ENCODE peak calls at places on chromosomes 2 and 18, in six cellular contexts. D is stimulated activated CD4-positive, alpha-beta T cell treated with anti-CD3 and anti-CD28 coated beads, Interleukin-1b, Interleukin-23, amount 100 ng/mL, for 48 hours; T is mucosa of descending colon; H is GM04504; J is AG04449; W is nucleus accumbens. P is an unnamed sample.

GRCh38 chr2:237045449-237045848 is 40.2 kb upstream of the COPS8 start:
- DNase-seq in D (no peak), T (no peak), H (peak), J (no peak), W (no peak), P (no peak)

GRCh38 chr18:62523631-62524442 is 1.0 kb downstream of the ZCCHC2 start:
- DNase-seq in D (peak), T (peak), H (no peak), J (no peak), W (no peak), P (peak)

GRCh38 chr2:100309973-100310719 is 12.2 kb downstream of the LONRF2 start:
- DNase-seq in D (no peak), T (no peak), H (no peak), J (no peak), W (no peak), P (no peak)

GRCh38 chr18:11927497-11927896 is 19.4 kb upstream of the MPPE1 start:
- DNase-seq in D (no peak), T (no peak), H (no peak), J (no peak), W (no peak), P (no peak)

GRCh38 chr2:114507744-114508143 is 65.3 kb downstream of the DPP10 start:
- DNase-seq in D (no peak), T (no peak), H (no peak), J (no peak), W (no peak), P (no peak)

GRCh38 chr18:60372598-60372997 is at the start of gene MC4R:
- DNase-seq in D (no peak), T (no peak), H (peak), J (peak), W (peak), P (peak)

GRCh38 chr2:236745420-236746210 is 176.0 kb downstream of the ACKR3 start:
- DNase-seq in D (no peak), T (no peak), H (peak), J (peak), W (no peak), P (no peak)

GRCh38 chr2:218622606-218623238 is 15.0 kb downstream of the PLCD4 start:
- DNase-seq in D (no peak), T (no peak), H (peak), J (no peak), W (no peak), P (no peak)

GRCh38 chr18:55385770-55386169 is 202.2 kb downstream of the TCF4 start:
- DNase-seq in D (no peak), T (no peak), H (no peak), J (no peak), W (no peak), P (no peak)

GRCh38 chr18:10685484-10685883 is 159.7 kb downstream of the NAPG start:
- DNase-seq in D (no peak), T (no peak), H (no peak), J (no peak), W (no peak), P (no peak)

GRCh38 chr18:5415665-5416064 is 120.1 kb upstream of the ZBTB14 start:
- DNase-seq in D (no peak), T (no peak), H (no peak), J (no peak), W (no peak), P (no peak)

GRCh38 chr2:3911891-3912455 is 208.6 kb downstream of the DCDC2C start:
- DNase-seq in D (no peak), T (no peak), H (no peak), J (no peak), W (no peak), P (no peak)

GRCh38 chr2:191252699-191253098 is 7.5 kb downstream of the MYO1B start:
- DNase-seq in D (no peak), T (no peak), H (no peak), J (no peak), W (no peak), P (no peak)

GRCh38 chr2:38315707-38316333 is 61.3 kb downstream of the ATL2 start:
- DNase-seq in D (no peak), T (no peak), H (peak), J (peak), W (no peak), P (no peak)

GRCh38 chr2:17574406-17575073 is 34.0 kb downstream of the VSNL1 start:
- DNase-seq in D (no peak), T (no peak), H (no peak), J (no peak), W (no peak), P (no peak)

GRCh38 chr2:216596234-216596985 is 36.8 kb upstream of the IGFBP2 start:
- DNase-seq in D (no peak), T (no peak), H (peak), J (peak), W (no peak), P (no peak)

GRCh38 chr2:216830346-216830745 is 29.5 kb downstream of the TNP1 start:
- DNase-seq in D (no peak), T (no peak), H (no peak), J (no peak), W (no peak), P (no peak)